ENCODE peak calls at places on chromosome 11, in four cellular contexts. L is HCT116, W is HepG2, E is K562. S is an unnamed sample.

GRCh38 chr11:67261942-67262681 is 4.2 kb upstream of the GRK2 start:
- DNase-seq in W (no peak), E (no peak), L (no peak), S (no peak)

GRCh38 chr11:123594188-123594901 is 60.1 kb downstream of the SCN3B start:
- DNase-seq in E (no peak), W (no peak), L (no peak), S (no peak)

GRCh38 chr11:118708296-118708695 is 28.8 kb upstream of the TREH start:
- DNase-seq in W (no peak), L (no peak), E (no peak), S (no peak)

GRCh38 chr11:71188073-71188472 is 64.3 kb downstream of the SHANK2 start:
- DNase-seq in L (no peak), W (no peak), E (no peak), S (no peak)

GRCh38 chr11:73866095-73866579 is 10.5 kb downstream of the COA4 start:
- DNase-seq in E (no peak), W (no peak), L (no peak), S (no peak)

GRCh38 chr11:87299041-87299481 is 261.3 kb downstream of the TMEM135 start:
- DNase-seq in W (no peak), E (no peak), L (no peak), S (no peak)

GRCh38 chr11:87180743-87181142 is 143.0 kb downstream of the TMEM135 start:
- DNase-seq in L (no peak), W (no peak), E (no peak), S (no peak)

GRCh38 chr11:7640826-7641225 is 32.5 kb downstream of the CYB5R2 start:
- DNase-seq in E (no peak), W (no peak), L (no peak), S (no peak)

GRCh38 chr11:70105369-70105754 is 27.2 kb downstream of the ANO1 start:
- DNase-seq in E (no peak), W (no peak), L (no peak), S (no peak)

GRCh38 chr11:280762-281485 is 2.7 kb downstream of the NLRP6 start:
- DNase-seq in L (no peak), E (no peak), W (no peak), S (no peak)

GRCh38 chr11:81394324-81394723 is 1339.3 kb downstream of the FAM181B start:
- DNase-seq in W (no peak), L (no peak), E (no peak), S (no peak)

GRCh38 chr11:120648706-120649250 is 137.2 kb downstream of the GRIK4 start:
- DNase-seq in E (no peak), L (no peak), W (no peak), S (no peak)

GRCh38 chr11:112163875-112164521 is at the start of gene IL18:
- DNase-seq in E (peak), W (no peak), L (peak), S (peak)

GRCh38 chr11:94910281-94910680 is 63.1 kb downstream of the CWC15 start:
- DNase-seq in E (no peak), W (no peak), L (no peak), S (no peak)

GRCh38 chr11:7651140-7651551 is 22.2 kb downstream of the CYB5R2 start:
- DNase-seq in W (no peak), E (no peak), L (no peak), S (no peak)

GRCh38 chr11:86676533-86677154 is 4.2 kb upstream of the ME3 start:
- DNase-seq in W (peak), L (peak), E (peak), S (no peak)

GRCh38 chr11:112880454-112880853 is 80.8 kb upstream of the NCAM1 start:
- DNase-seq in E (no peak), L (no peak), W (no peak), S (no peak)

GRCh38 chr11:70483077-70483861 is 84.9 kb downstream of the CTTN start:
- DNase-seq in E (peak), W (no peak), L (peak), S (peak)

GRCh38 chr11:78798567-78799170 is 224.0 kb upstream of the NARS2 start:
- DNase-seq in L (peak), E (peak), W (peak), S (peak)

GRCh38 chr11:62984451-62984991 is at the start of gene SLC22A6:
- DNase-seq in L (no peak), W (no peak), E (no peak), S (no peak)

GRCh38 chr11:130168105-130168504 is 8.5 kb downstream of the ST14 start:
- DNase-seq in W (no peak), L (no peak), E (no peak), S (no peak)

GRCh38 chr11:130163346-130164220 is 4.0 kb downstream of the ST14 start:
- DNase-seq in E (peak), W (peak), L (no peak), S (no peak)

GRCh38 chr11:130164221-130164570 is 4.6 kb downstream of the ST14 start:
- DNase-seq in W (no peak), E (no peak), L (no peak), S (no peak)

GRCh38 chr11:130165601-130166456 is 6.2 kb downstream of the ST14 start:
- DNase-seq in E (no peak), W (no peak), L (no peak), S (no peak)

GRCh38 chr11:130166457-130166784 is 6.8 kb downstream of the ST14 start:
- DNase-seq in W (peak), E (peak), L (peak), S (peak)
- TF ChIP-seq TCF7L2 in W (no peak), E (no peak), L (no peak), S (no peak)

DNA sequence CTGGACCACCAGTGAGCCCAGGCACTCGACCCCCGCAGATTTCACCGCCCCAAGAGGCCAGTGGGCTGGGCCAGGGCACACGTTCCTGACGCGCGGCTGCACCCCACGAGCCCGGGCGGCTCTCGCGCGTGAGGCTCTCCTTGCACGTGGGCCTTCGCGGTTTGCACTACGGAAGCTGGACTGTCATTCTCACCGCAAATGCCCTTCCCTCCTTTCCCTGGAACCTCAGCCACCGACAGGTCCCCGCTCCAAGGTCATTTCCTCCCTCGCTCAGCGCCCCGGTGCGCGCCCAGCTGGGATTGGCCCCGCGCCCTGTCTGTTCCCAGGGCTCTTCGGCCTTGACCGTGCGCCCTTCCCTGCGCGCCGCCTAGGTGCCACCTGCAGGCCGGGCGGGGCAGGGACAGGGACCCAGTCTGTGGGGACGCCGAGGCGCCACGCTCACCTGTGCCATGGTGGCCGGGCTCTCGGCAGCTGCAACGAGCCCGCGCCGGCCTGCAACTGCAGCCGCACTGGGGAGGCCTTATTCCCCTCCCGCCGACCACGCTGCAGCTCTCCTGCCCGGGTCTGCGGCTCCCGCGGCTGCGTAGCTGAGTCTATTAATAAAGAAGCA is 2.1 kb upstream of the CPT1A start:
- DNase-seq in L (peak), W (peak), E (no peak), S (no peak)
- TF ChIP-seq CTCF in L (peak), W (peak), E (no peak), S (peak)

GRCh38 chr11:17691550-17691949 is 27.8 kb upstream of the MYOD1 start:
- DNase-seq in L (no peak), W (no peak), E (no peak), S (no peak)

GRCh38 chr11:17692006-17692405 is 27.4 kb upstream of the MYOD1 start:
- DNase-seq in W (no peak), L (no peak), E (no peak), S (no peak)

GRCh38 chr11:17694711-17695110 is 24.7 kb upstream of the MYOD1 start:
- DNase-seq in E (no peak), W (no peak), L (no peak), S (no peak)

GRCh38 chr11:17692931-17693330 is 26.4 kb upstream of the MYOD1 start:
- DNase-seq in L (no peak), E (no peak), W (no peak), S (no peak)

GRCh38 chr11:17693531-17693930 is 25.8 kb upstream of the MYOD1 start:
- DNase-seq in L (no peak), E (no peak), W (no peak), S (no peak)
- TF ChIP-seq TCF7L2 in L (no peak), E (no peak), W (no peak), S (no peak)

DNA sequence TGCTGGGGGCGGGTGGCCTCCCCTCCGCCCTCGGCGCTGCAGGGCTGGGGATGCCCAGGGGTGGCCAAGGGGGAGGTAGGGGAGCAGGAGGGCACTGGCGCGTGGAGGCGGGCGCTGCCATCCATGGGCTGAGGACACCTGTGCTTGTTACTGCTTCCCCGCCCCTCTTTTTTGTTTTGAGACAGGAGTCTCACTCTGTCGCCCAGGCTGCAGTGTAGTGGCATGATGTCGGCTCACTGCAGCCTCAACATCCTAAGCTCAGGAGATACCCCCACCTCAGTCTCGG is 683 bp upstream of the FADS3 start:
- DNase-seq in E (no peak), W (no peak), L (no peak), S (no peak)
- TF ChIP-seq CTCF in E (no peak), W (no peak), L (no peak), S (no peak)

GRCh38 chr11:122505304-122506006 is 150.1 kb upstream of the UBASH3B start:
- DNase-seq in L (peak), W (peak), E (peak), S (peak)
- TF ChIP-seq TCF7L2 in L (no peak), W (no peak), E (no peak), S (no peak)

GRCh38 chr11:44566559-44566949 is 1.1 kb downstream of the CD82 start:
- DNase-seq in L (no peak), E (no peak), W (no peak), S (no peak)

GRCh38 chr11:44564653-44565007 is 833 bp upstream of the CD82 start:
- DNase-seq in E (peak), W (no peak), L (no peak), S (no peak)

GRCh38 chr11:44564198-44564597 is 1.3 kb upstream of the CD82 start:
- DNase-seq in W (no peak), L (no peak), E (no peak), S (no peak)

GRCh38 chr11:44565746-44566558 is 489 bp downstream of the CD82 start:
- DNase-seq in L (no peak), W (no peak), E (peak), S (no peak)

GRCh38 chr11:44565008-44565745 is at the start of gene CD82:
- DNase-seq in W (peak), L (peak), E (peak), S (peak)
- TF ChIP-seq CTCF in W (peak), L (no peak), E (no peak), S (no peak)

GRCh38 chr11:31757245-31757835 is 53.8 kb downstream of the PAX6 start:
- DNase-seq in W (no peak), L (no peak), E (no peak), S (no peak)
- TF ChIP-seq TCF7L2 in W (no peak), L (no peak), E (no peak), S (no peak)

GRCh38 chr11:2444301-2445106 is at the start of the genes KCNQ1 and TRPM5:
- DNase-seq in E (peak), L (peak), W (no peak), S (no peak)
- TF ChIP-seq CTCF in E (no peak), L (no peak), W (no peak), S (no peak)

GRCh38 chr11:116807601-116808261 is 15.4 kb downstream of the APOA4 start:
- DNase-seq in L (no peak), E (no peak), W (no peak), S (no peak)
- TF ChIP-seq TCF7L2 in L (no peak), E (no peak), W (no peak), S (no peak)

GRCh38 chr11:58177409-58178054 is 11.3 kb upstream of the OR9Q2 start:
- DNase-seq in W (no peak), L (no peak), E (no peak), S (no peak)

GRCh38 chr11:58179648-58180047 is 9.2 kb upstream of the OR9Q2 start:
- DNase-seq in W (no peak), L (no peak), E (peak), S (no peak)

DNA sequence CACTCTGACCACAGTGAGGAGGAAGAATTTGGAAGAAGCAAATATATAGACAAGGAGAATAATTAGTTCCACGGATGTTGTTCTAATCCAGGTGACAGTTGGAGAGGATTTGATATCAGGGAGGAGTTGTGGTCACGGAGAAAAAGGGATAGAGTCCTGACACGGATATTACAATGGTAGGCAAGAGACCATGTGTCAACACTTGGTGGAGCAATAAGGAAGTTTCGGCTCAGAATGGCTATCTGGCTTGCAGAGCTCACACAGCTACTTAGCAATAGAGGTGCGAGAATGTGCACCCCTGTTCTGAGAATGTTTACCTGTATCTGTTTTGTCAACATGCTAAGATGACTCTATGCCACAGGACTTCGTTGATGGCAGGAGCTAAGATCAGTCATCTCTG is 10.4 kb upstream of the OR9Q2 start:
- DNase-seq in E (no peak), W (no peak), L (no peak), S (no peak)
- TF ChIP-seq CTCF in E (no peak), W (no peak), L (no peak), S (no peak)

S was measured in Panc1.